ENCODE peak calls at places on chromosomes 16 and 17, in five cellular contexts. R is A549, U is HCT116, D is tibial artery, G is small intestine. C is an unnamed sample.

GRCh38 chr16:75789237-75789636 is 62.9 kb upstream of the CPHXL start:
- DNase-seq in U (peak; percentile 46), G (peak; percentile 59), D (no peak), R (peak; percentile 47), C (no peak)

GRCh38 chr17:27402943-27403342 is 53.3 kb upstream of the KSR1 start:
- DNase-seq in D (no peak), R (no peak), G (no peak), U (no peak), C (no peak)

GRCh38 chr16:57316390-57317017 is 32.0 kb upstream of the PLLP start:
- DNase-seq in U (peak; percentile 75), G (no peak), D (peak; percentile 71), R (peak; percentile 68), C (peak; percentile 79)

GRCh38 chr17:49482144-49482817 is 12.8 kb upstream of the NGFR start:
- DNase-seq in D (no peak), G (no peak), R (peak; percentile 35), U (no peak), C (no peak)

GRCh38 chr16:47925811-47926460 is 229.9 kb downstream of the ABCC12 start:
- DNase-seq in G (no peak), D (no peak), R (no peak), U (no peak), C (no peak)

GRCh38 chr16:3282103-3282746 is 1.1 kb upstream of the ZNF263 start:
- DNase-seq in U (no peak), R (no peak), G (no peak), D (no peak), C (peak; percentile 63)

GRCh38 chr16:80804451-80805383 is at the start of gene CDYL2:
- DNase-seq in D (no peak), G (peak; percentile 70), U (no peak), R (no peak), C (no peak)

GRCh38 chr16:63096857-63097256 is 1060.6 kb upstream of the CDH8 start:
- DNase-seq in R (no peak), D (no peak), U (no peak), G (no peak), C (no peak)

GRCh38 chr17:1574697-1575471 is 12.3 kb upstream of the PITPNA start:
- DNase-seq in G (no peak), U (no peak), R (no peak), D (no peak), C (no peak)

GRCh38 chr16:3099732-3100499 is 822 bp upstream of the ZSCAN10 start:
- DNase-seq in R (peak; percentile 92), G (peak; percentile 96), U (peak; percentile 81), D (peak; percentile 86), C (peak; percentile 87)

GRCh38 chr17:76421054-76421427 is 31.9 kb downstream of the UBE2O start:
- DNase-seq in R (no peak), U (no peak), D (no peak), G (no peak), C (peak; percentile 64)

GRCh38 chr16:53207810-53208752 is 153.3 kb downstream of the CHD9 start:
- DNase-seq in U (peak; percentile 19), D (peak; percentile 38), R (peak; percentile 92), G (peak; percentile 76), C (no peak)

GRCh38 chr17:10041287-10041612 is 136.2 kb upstream of the RCVRN start:
- DNase-seq in G (no peak), U (no peak), R (peak; percentile 51), D (no peak), C (no peak)

GRCh38 chr16:85082553-85083050 is 29.7 kb downstream of the CIBAR2 start:
- DNase-seq in D (no peak), R (no peak), U (no peak), G (peak; percentile 15), C (no peak)

GRCh38 chr16:21101631-21102420 is 48.8 kb downstream of the DNAH3 start:
- DNase-seq in R (peak; percentile 53), U (peak; percentile 19), D (no peak), G (peak; percentile 27), C (peak; percentile 56)

GRCh38 chr17:41060052-41060604 is at the start of gene KRTAP2-3:
- DNase-seq in G (no peak), R (peak; percentile 55), D (no peak), U (peak; percentile 86), C (no peak)

DNA sequence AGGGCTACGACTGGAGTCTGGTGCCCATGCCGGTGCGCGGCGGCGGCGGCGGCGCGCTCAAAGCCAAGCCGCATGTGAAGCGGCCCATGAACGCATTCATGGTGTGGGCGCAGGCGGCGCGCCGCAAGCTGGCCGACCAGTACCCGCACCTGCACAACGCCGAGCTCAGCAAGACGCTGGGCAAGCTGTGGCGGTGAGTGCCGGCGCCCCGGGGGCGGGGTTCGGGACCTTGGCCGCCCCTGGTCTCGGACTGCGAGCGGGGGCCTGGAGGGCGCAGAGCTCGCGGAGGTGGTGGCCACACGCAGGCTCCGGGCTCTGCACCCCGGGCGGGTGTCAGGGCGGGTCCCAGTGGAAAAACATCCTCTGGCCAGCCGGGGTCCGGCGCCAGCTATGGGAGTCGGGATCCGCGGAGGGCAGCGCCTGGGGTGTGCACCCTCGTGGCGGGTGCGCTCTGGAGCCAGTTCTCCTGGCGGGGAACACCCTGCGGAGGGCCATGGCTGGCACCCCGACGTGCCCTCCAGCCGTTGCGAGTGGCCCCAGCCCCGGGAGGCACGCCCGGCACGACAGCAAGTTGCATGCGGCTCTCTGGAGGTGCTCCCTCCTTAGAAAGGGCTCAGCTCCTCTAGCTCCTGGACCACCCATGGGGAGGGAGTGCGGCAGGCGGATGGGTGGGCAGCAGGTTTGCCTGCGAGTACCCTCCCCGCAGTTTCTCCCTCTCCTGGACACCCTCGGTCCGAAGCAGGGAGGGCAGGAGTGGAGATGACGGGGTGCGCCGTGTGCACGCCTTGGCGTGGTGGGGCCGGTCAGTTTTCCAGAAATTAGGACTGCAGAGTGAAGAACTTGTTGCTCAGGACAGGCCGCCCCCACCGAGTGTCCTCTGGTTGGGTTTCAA is 828 bp downstream of the SOX8 start:
- DNase-seq in U (no peak), D (no peak), R (peak; percentile 40), G (no peak), C (no peak)
- H3K4me3 ChIP-seq in U (peak overlapping the region; percentile 46), D (peak overlapping the region; percentile 54), R (peak overlapping the region; percentile 59), G (peak overlapping the region; percentile 44), C (peak overlapping the region; percentile 63)

GRCh38 chr17:81608082-81608481 is 28.8 kb downstream of the NPLOC4 start:
- DNase-seq in R (no peak), G (no peak), U (no peak), D (no peak), C (no peak)

GRCh38 chr17:81599719-81600486 is 37.0 kb downstream of the NPLOC4 start:
- DNase-seq in G (no peak), U (no peak), R (no peak), D (no peak), C (no peak)

GRCh38 chr17:81601525-81602120 is 35.3 kb downstream of the NPLOC4 start:
- DNase-seq in G (peak; percentile 75), D (peak; percentile 30), R (peak; percentile 75), U (peak; percentile 49), C (no peak)

GRCh38 chr17:81607431-81607830 is 29.5 kb downstream of the NPLOC4 start:
- DNase-seq in G (no peak), R (no peak), D (no peak), U (no peak), C (no peak)

GRCh38 chr17:81603846-81604610 is 32.9 kb downstream of the NPLOC4 start:
- DNase-seq in D (no peak), G (no peak), R (no peak), U (no peak), C (no peak)
- H3K4me1 ChIP-seq in D (peaks cover 17% of the 10 kb centered on the region), G (no peaks in the 10 kb centered on the region), R (peaks cover 5% of the 10 kb centered on the region), U (no peaks in the 10 kb centered on the region), C (no peaks in the 10 kb centered on the region)

GRCh38 chr17:83199500-83200201 is 120.2 kb downstream of the METRNL start:
- DNase-seq in R (no peak), U (no peak), D (peak; percentile 55), G (peak; percentile 25), C (no peak)
- H3K9me3 ChIP-seq in R (no peaks in the 10 kb centered on the region), U (peaks cover 15% of the 10 kb centered on the region), D (no peaks in the 10 kb centered on the region), G (no peaks in the 10 kb centered on the region), C (no peaks in the 10 kb centered on the region)

GRCh38 chr16:89918453-89919347 is at the start of gene MC1R:
- DNase-seq in G (no peak), R (peak; percentile 67), U (peak; percentile 26), D (no peak), C (no peak)
- H3K4me3 ChIP-seq in G (no peak within 1 kb of the TSS), R (peak within 1 kb of the TSS; percentile 40), U (peak within 1 kb of the TSS; percentile 49), D (peak within 1 kb of the TSS; percentile 38), C (peak within 1 kb of the TSS; percentile 6)

GRCh38 chr17:19461139-19461538 is 50.1 kb downstream of the RNF112 start:
- DNase-seq in D (no peak), U (no peak), R (no peak), G (peak; percentile 23), C (no peak)

GRCh38 chr17:19460695-19461094 is 49.7 kb downstream of the RNF112 start:
- DNase-seq in D (peak; percentile 37), U (no peak), G (no peak), R (no peak), C (no peak)

GRCh38 chr17:19461681-19462080 is 50.6 kb downstream of the RNF112 start:
- DNase-seq in R (no peak), U (no peak), D (no peak), G (no peak), C (no peak)

GRCh38 chr17:19464033-19465026 is 53.3 kb downstream of the RNF112 start:
- DNase-seq in R (no peak), G (no peak), U (no peak), D (peak; percentile 38), C (no peak)
- H3K4me1 ChIP-seq in R (no peaks in the 10 kb centered on the region), G (no peaks in the 10 kb centered on the region), U (no peaks in the 10 kb centered on the region), D (peaks cover 12% of the 10 kb centered on the region), C (no peaks in the 10 kb centered on the region)

GRCh38 chr17:22253007-22253406 is 560.7 kb downstream of the KCNJ18 start:
- DNase-seq in D (no peak), U (no peak), G (no peak), R (no peak), C (no peak)

DNA sequence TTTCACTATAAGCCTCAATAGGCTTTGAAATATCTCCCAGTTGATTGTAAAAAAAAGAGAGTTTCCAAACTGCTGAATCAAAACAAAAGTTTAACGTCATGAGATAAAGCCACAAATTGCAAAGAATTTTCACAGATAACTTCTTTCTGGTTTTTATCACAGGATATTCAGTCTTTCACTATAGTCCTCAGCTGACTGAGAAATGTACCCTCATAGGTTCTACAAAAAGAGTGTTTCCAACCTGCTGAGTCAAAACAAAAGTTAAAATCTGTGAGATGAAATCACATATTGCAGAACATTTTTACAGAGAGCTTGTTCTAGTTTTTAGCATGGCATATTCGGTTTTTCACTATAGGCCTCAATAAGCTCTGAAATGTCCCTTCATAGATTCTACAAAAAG is 559.2 kb downstream of the KCNJ18 start:
- DNase-seq in D (no peak), R (no peak), G (no peak), U (no peak), C (no peak)
- H3K9me3 ChIP-seq in D (no peaks in the 10 kb centered on the region), R (peaks cover 15% of the 10 kb centered on the region), G (no peaks in the 10 kb centered on the region), U (peaks cover 16% of the 10 kb centered on the region), C (no peaks in the 10 kb centered on the region)

GRCh38 chr17:6078370-6078950 is 8.3 kb downstream of the WSCD1 start:
- DNase-seq in G (no peak), R (no peak), U (no peak), D (no peak), C (no peak)
- H3K4me3 ChIP-seq in G (no peak overlapping the region), R (no peak overlapping the region), U (no peak overlapping the region), D (no peak overlapping the region), C (no peak overlapping the region)

DNA sequence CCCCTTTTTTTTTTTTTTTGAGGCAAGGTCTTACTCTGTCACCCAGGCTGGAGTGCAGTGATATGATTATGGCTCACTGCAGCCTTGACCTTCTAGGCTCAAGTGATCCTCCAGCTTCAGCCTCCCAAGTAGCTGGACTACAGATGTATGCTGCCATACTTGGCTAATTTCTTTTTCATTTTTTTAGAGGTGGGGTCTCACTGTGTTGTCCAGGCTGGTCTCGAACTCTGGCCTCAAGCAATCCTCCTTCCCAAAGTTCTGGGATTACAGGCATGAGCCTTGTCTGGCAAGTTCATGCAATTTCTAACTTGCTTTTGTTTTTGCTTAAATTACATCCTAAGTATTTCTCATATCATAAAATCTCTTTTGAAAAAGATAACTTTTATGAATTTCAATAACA is 33.8 kb upstream of the NFAT5 start:
- DNase-seq in G (no peak), D (no peak), R (no peak), U (no peak), C (no peak)
- H3K4me1 ChIP-seq in G (no peaks in the 10 kb centered on the region), D (peaks cover 10% of the 10 kb centered on the region), R (peaks cover 67% of the 10 kb centered on the region), U (peaks cover 84% of the 10 kb centered on the region), C (peaks cover 8% of the 10 kb centered on the region)